ENCODE peak calls at places on chromosomes 16 and 17, in five cellular contexts. E is K562, Q is H1, J is HepG2, Y is GM12878. S is an unnamed sample.

GRCh38 chr16:48580925-48581500 is 29.0 kb downstream of the N4BP1 start:
- DNase-seq in Y (no peak), Q (no peak), E (no peak), J (no peak), S (no peak)

GRCh38 chr16:3266873-3267537 is 10.6 kb upstream of the MEFV start:
- DNase-seq in J (peak), Y (no peak), Q (no peak), E (no peak), S (no peak)

GRCh38 chr16:4032768-4033167 is 83.5 kb downstream of the ADCY9 start:
- DNase-seq in J (no peak), Y (no peak), Q (no peak), E (no peak), S (no peak)

GRCh38 chr16:54936979-54937672 is 6.5 kb downstream of the IRX5 start:
- DNase-seq in E (no peak), Y (no peak), Q (no peak), J (no peak), S (peak)

GRCh38 chr16:56569971-56570370 is 5.1 kb downstream of the MT4 start:
- DNase-seq in E (no peak), Q (no peak), Y (no peak), J (no peak), S (no peak)

GRCh38 chr17:4485676-4486646 is 12.7 kb upstream of the SPNS2 start:
- DNase-seq in Y (no peak), Q (no peak), E (no peak), J (no peak), S (no peak)

GRCh38 chr16:59330030-59330670 is 596.0 kb upstream of the GOT2 start:
- DNase-seq in Y (no peak), Q (no peak), E (no peak), J (no peak), S (no peak)

GRCh38 chr17:65122836-65123756 is 14.1 kb upstream of the RGS9 start:
- DNase-seq in Y (peak), J (peak), Q (peak), E (peak), S (peak)

GRCh38 chr17:32882734-32883133 is 5.8 kb upstream of the MYO1D start:
- DNase-seq in E (peak), Q (no peak), Y (no peak), J (no peak), S (no peak)

GRCh38 chr17:7842950-7843535 is 9.0 kb downstream of the KDM6B start:
- DNase-seq in Q (no peak), E (no peak), Y (no peak), J (peak), S (peak)

GRCh38 chr17:39244600-39245570 is 19.1 kb upstream of the STAC2 start:
- DNase-seq in J (peak), Y (peak), Q (peak), E (peak), S (peak)

GRCh38 chr16:79661578-79661977 is 61.0 kb upstream of the MAF start:
- DNase-seq in Y (no peak), J (no peak), Q (no peak), E (no peak), S (no peak)

GRCh38 chr16:66899310-66899944 is 19.1 kb downstream of the PDP2 start:
- DNase-seq in J (no peak), Q (no peak), E (no peak), Y (no peak), S (no peak)

GRCh38 chr17:75610103-75610984 is 22.7 kb downstream of the MYO15B start:
- DNase-seq in Y (no peak), J (peak), Q (no peak), E (no peak), S (no peak)

GRCh38 chr17:38815576-38816193 is 9.4 kb downstream of the CWC25 start:
- DNase-seq in J (no peak), Y (no peak), E (no peak), Q (no peak), S (no peak)

GRCh38 chr17:12983986-12984932 is 33.6 kb downstream of the ELAC2 start:
- DNase-seq in Q (no peak), Y (no peak), E (no peak), J (no peak), S (no peak)

GRCh38 chr16:80569440-80570105 is 28.8 kb downstream of the DYNLRB2 start:
- DNase-seq in J (no peak), Y (no peak), E (peak), Q (no peak), S (no peak)

GRCh38 chr17:59846391-59847165 is 46.2 kb downstream of the TUBD1 start:
- DNase-seq in Y (peak), Q (no peak), E (peak), J (peak), S (no peak)

GRCh38 chr16:15055141-15056053 is 477 bp downstream of the NTAN1 start:
- DNase-seq in Q (no peak), E (peak), J (peak), Y (no peak), S (peak)

GRCh38 chr17:9878791-9879525 is 26.1 kb downstream of the RCVRN start:
- DNase-seq in J (no peak), Y (no peak), E (no peak), Q (no peak), S (no peak)

GRCh38 chr16:47851026-47851610 is 304.7 kb downstream of the ABCC12 start:
- DNase-seq in Q (no peak), Y (no peak), E (no peak), J (no peak), S (no peak)

GRCh38 chr16:85888405-85889331 is 10.3 kb upstream of the IRF8 start:
- DNase-seq in E (no peak), Y (peak), Q (no peak), J (peak), S (no peak)

GRCh38 chr16:54503436-54503835 is 216.8 kb upstream of the IRX3 start:
- DNase-seq in J (no peak), Q (no peak), Y (no peak), E (no peak), S (no peak)

GRCh38 chr16:5314377-5314776 is 216.8 kb upstream of the EEF2KMT start:
- DNase-seq in E (no peak), Q (no peak), Y (no peak), J (no peak), S (no peak)

GRCh38 chr16:19291459-19291858 is 5.9 kb downstream of the CLEC19A start:
- DNase-seq in E (no peak), J (no peak), Y (no peak), Q (no peak), S (peak)

GRCh38 chr17:59617141-59617757 is 2.4 kb upstream of the CLTC start:
- DNase-seq in E (no peak), Q (no peak), Y (no peak), J (no peak), S (no peak)

GRCh38 chr16:381788-382717 is at the start of gene PGAP6:
- DNase-seq in Q (no peak), J (no peak), Y (no peak), E (peak), S (peak)

GRCh38 chr16:85573696-85574641 is 39.2 kb upstream of the GSE1 start:
- DNase-seq in J (no peak), Q (no peak), Y (no peak), E (peak), S (no peak)

DNA sequence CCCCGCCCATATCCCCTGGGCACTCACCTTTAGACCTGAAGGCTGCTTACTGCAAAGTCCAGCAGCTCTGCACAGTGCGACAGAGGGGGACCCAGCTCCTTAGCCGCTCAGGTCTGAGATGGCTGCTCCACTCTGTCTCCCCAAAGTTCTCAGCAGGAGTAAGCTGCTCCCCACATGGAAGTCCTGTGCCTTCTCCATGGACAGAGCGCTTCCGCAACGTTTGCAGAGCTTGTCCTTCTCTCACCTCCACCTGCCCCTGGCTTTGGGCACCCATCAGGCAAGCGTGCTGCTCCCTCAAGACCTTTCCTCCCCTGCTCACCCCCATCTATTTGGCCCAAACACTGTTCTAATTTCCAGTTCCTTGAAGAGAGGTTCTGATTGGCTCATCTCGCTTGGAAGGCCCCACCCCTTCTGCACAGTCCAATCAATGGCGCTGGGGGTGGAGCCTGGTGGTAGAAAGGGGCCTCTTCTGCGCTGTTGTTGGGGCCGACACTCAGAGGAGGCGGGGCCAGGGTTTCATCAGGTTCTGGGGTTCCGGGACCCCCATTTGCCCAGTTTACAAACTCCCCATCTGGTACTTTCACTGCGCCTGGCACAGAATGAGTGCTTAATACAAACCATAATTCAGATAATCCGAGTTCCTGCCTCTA is 137.2 kb downstream of the CYLD start:
- DNase-seq in J (no peak), E (peak), Q (no peak), Y (no peak), S (peak)
- TF ChIP-seq ATF3 in J (no peak), E (no peak), Q (no peak), Y (no peak), S (no peak)

DNA sequence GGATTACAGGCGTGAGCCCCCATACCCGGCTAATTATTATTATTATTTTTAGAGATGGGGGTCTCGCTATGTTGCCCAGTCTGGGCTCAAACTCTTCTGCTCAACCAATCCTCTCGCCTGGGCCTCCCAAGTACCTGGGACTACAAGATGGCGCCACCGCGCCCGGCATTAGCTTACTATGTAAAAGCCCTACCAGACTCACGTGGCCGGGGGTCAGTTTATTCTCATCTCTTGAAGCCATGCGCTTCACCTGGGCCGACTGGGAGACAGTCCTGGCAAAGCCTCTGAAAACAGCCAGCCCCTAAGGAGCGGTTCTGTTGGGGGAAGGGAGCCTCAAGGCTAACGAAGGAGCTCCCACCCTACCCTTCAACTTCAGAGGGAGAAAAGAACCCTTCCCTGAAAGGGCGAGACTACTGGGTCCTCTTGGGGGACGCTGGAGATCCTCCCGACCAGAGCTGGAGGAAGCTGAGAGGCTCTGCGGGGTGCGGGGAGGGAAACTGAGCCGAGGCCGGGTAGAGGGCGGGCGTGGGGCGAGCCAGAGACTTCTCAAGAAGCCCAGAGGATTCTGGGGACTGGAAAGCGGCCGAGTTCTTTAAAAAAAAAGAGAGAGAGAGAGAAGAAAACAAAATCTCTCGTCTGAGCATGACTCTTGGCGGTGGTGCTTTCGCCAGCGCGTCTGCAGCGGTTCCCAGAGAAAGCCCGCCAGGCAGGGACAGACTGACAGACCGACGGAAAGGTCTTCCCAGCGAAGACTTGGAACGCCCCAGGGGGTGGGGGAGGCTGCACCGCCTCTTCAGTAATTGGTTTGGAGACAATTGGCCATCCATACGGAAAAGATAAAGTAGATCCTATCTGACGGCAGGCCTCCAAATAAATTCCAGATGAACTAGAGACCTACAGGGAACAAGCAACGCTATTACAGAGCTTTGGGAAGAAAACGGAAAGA is 5.6 kb upstream of the TUBG2 start:
- DNase-seq in Q (no peak), J (no peak), Y (no peak), E (peak), S (peak)
- TF ChIP-seq ATF2 in Q (no peak), J (no peak), Y (no peak), E (no peak), S (no peak)

GRCh38 chr17:45284176-45285140 is 22.6 kb upstream of the SPATA32 start:
- DNase-seq in Y (no peak), E (no peak), Q (no peak), J (no peak), S (peak)
- TF ChIP-seq CTCF in Y (peak), E (peak), Q (peak), J (peak), S (no peak)

GRCh38 chr17:35998018-35998545 is 3.3 kb downstream of the CCL15 start:
- DNase-seq in Q (no peak), Y (no peak), J (no peak), E (no peak), S (no peak)

GRCh38 chr17:36002631-36003030 is 1.3 kb upstream of the CCL15 start:
- DNase-seq in E (no peak), Y (peak), Q (no peak), J (no peak), S (no peak)

GRCh38 chr17:36001862-36002603 is 680 bp upstream of the CCL15 start:
- DNase-seq in Q (no peak), E (peak), J (peak), Y (no peak), S (no peak)

GRCh38 chr17:36001109-36001735 is at the start of gene CCL15:
- DNase-seq in E (no peak), J (peak), Q (no peak), Y (no peak), S (no peak)

GRCh38 chr17:36000730-36001108 is 634 bp downstream of the CCL15 start:
- DNase-seq in E (no peak), Q (no peak), J (peak), Y (no peak), S (no peak)
- TF ChIP-seq ATF3 in E (no peak), Q (no peak), J (no peak), Y (no peak), S (no peak)

GRCh38 chr16:84555418-84556196 is 51.1 kb upstream of the MEAK7 start:
- DNase-seq in Y (no peak), J (no peak), Q (no peak), E (no peak), S (no peak)
- TF ChIP-seq ATF2 in Y (no peak), J (no peak), Q (no peak), E (no peak), S (no peak)

GRCh38 chr17:2239170-2239551 is 64.4 kb downstream of the SMG6 start:
- DNase-seq in E (no peak), J (no peak), Q (no peak), Y (no peak), S (no peak)

GRCh38 chr17:2237521-2237921 is 66.1 kb downstream of the SMG6 start:
- DNase-seq in Y (no peak), E (no peak), J (no peak), Q (no peak), S (no peak)

GRCh38 chr17:2237960-2238359 is 65.6 kb downstream of the SMG6 start:
- DNase-seq in Q (no peak), Y (no peak), J (no peak), E (no peak), S (no peak)

GRCh38 chr17:2239882-2240430 is 63.6 kb downstream of the SMG6 start:
- DNase-seq in J (no peak), Y (peak), Q (no peak), E (no peak), S (no peak)

DNA sequence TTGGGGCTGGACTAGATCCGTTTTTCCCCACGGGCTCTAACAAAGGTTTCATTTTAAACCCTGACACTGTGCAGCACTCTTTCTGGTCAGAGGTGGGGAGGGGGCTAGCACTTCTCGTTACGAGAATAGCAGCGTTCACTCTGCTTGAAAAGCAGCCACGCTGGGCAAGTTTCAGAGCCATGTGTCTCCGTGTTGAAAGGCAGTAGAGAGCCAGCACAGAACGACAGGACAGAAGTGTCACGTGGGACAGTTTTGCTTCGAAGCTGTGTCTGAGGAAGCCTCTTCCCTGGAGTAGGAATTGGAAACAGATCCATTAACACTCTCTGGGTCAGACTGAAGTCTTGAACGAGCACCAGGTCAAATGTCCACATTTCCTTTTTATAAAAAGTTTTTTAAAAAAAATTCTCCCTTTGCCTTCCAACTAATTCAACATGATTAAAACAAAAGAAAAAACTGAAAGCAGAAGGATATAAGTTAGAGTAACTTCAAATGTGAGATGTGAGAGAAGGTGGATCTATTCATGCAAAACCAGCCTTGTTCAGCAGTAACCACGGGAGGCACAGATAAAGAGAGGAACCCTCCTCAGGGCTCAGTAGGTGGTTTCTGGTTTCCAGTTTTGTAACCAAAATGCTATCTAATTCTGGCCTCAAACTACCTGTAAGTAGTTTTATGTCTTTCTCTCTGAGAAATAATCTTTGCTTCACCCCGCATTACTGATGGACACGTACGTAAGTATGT is 65.0 kb downstream of the SMG6 start:
- DNase-seq in Y (peak), E (no peak), J (no peak), Q (no peak), S (no peak)
- TF ChIP-seq CTCF in Y (no peak), E (no peak), J (no peak), Q (no peak), S (no peak)

DNA sequence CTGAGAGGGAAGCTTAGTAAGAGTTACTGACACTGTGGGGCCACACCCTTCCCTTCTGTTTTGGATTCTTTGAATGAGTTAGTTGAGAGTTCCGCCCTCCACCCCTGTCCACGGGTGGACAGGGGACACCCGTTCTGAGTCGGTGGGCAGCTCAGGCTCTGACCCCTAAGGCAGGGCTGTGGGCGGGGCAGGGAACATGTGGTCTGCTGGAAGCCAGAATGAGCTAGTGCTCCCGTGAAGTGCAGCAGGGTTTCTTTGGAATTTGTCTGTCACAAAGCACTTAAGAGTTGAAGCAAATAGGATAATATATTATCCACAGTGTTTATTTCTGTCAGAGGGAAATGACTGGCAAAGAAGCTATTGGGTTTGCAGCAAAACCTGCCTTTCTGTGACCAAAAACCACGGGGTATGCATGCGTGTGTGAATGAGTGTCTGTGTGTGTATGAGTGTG is 90.1 kb downstream of the CLEC16A start:
- DNase-seq in J (no peak), E (no peak), Y (no peak), Q (no peak), S (no peak)
- TF ChIP-seq ATF3 in J (no peak), E (no peak), Y (no peak), Q (no peak), S (no peak)